ENCODE peak calls at places on chromosomes 4 and X, in eight cellular contexts. One of them, this sample, is unnamed.

GRCh38 chrX:41665676-41666075 is 23.1 kb upstream of the GPR34 start:
- DNase-seq in mucosa of descending colon: no peak
- DNase-seq in tibial nerve: no peak
- DNase-seq in progenitor cell of endocrine pancreas: no peak
- DNase-seq in GM12864: no peak
- DNase-seq in nephron progenitor cell: no peak
- DNase-seq in spleen: no peak
- DNase-seq in A673: no peak
- DNase-seq in this sample: no peak

GRCh38 chrX:114924423-114924822 is 93.0 kb downstream of the IL13RA2 start:
- DNase-seq in mucosa of descending colon: no peak
- DNase-seq in tibial nerve: no peak
- DNase-seq in progenitor cell of endocrine pancreas: no peak
- DNase-seq in GM12864: no peak
- DNase-seq in nephron progenitor cell: no peak
- DNase-seq in spleen: no peak
- DNase-seq in A673: no peak
- DNase-seq in this sample: no peak

GRCh38 chrX:131778269-131779218 is 234.7 kb downstream of the OR13H1 start:
- DNase-seq in mucosa of descending colon: no peak
- DNase-seq in tibial nerve: no peak
- DNase-seq in progenitor cell of endocrine pancreas: no peak
- DNase-seq in GM12864: no peak
- DNase-seq in nephron progenitor cell: no peak
- DNase-seq in spleen: no peak
- DNase-seq in A673: peak; percentile 84
- DNase-seq in this sample: peak; percentile 80

GRCh38 chrX:100409316-100410082 is 574 bp downstream of the PCDH19 start:
- DNase-seq in mucosa of descending colon: no peak
- DNase-seq in tibial nerve: no peak
- DNase-seq in progenitor cell of endocrine pancreas: no peak
- DNase-seq in GM12864: no peak
- DNase-seq in nephron progenitor cell: peak; percentile 65
- DNase-seq in spleen: no peak
- DNase-seq in A673: no peak
- DNase-seq in this sample: no peak

GRCh38 chrX:105658136-105658535 is 164.2 kb upstream of the NRK start:
- DNase-seq in mucosa of descending colon: no peak
- DNase-seq in tibial nerve: no peak
- DNase-seq in progenitor cell of endocrine pancreas: no peak
- DNase-seq in GM12864: no peak
- DNase-seq in nephron progenitor cell: no peak
- DNase-seq in spleen: no peak
- DNase-seq in A673: no peak
- DNase-seq in this sample: no peak

GRCh38 chr4:140237616-140238352 is 83.8 kb upstream of the MAML3 start:
- DNase-seq in mucosa of descending colon: peak; percentile 88
- DNase-seq in tibial nerve: peak; percentile 70
- DNase-seq in progenitor cell of endocrine pancreas: no peak
- DNase-seq in GM12864: no peak
- DNase-seq in nephron progenitor cell: peak; percentile 65
- DNase-seq in spleen: peak; percentile 83
- DNase-seq in A673: peak; percentile 96
- DNase-seq in this sample: peak; percentile 79

GRCh38 chr4:1472148-1472797 is 66.0 kb upstream of the NKX1-1 start:
- DNase-seq in mucosa of descending colon: peak; percentile 37
- DNase-seq in tibial nerve: no peak
- DNase-seq in progenitor cell of endocrine pancreas: no peak
- DNase-seq in GM12864: no peak
- DNase-seq in nephron progenitor cell: no peak
- DNase-seq in spleen: peak; percentile 70
- DNase-seq in A673: no peak
- DNase-seq in this sample: no peak

GRCh38 chr4:40255722-40256281 is 59.0 kb downstream of the RHOH start:
- DNase-seq in mucosa of descending colon: no peak
- DNase-seq in tibial nerve: no peak
- DNase-seq in progenitor cell of endocrine pancreas: no peak
- DNase-seq in GM12864: no peak
- DNase-seq in nephron progenitor cell: no peak
- DNase-seq in spleen: no peak
- DNase-seq in A673: peak; percentile 72
- DNase-seq in this sample: no peak

GRCh38 chr4:188282620-188283232 is 143.5 kb downstream of the TRIML1 start:
- DNase-seq in mucosa of descending colon: no peak
- DNase-seq in tibial nerve: no peak
- DNase-seq in progenitor cell of endocrine pancreas: peak; percentile 25
- DNase-seq in GM12864: no peak
- DNase-seq in nephron progenitor cell: peak; percentile 43
- DNase-seq in spleen: no peak
- DNase-seq in A673: no peak
- DNase-seq in this sample: no peak

GRCh38 chr4:72568959-72569718 is at the start of gene ADAMTS3:
- DNase-seq in mucosa of descending colon: peak; percentile 56
- DNase-seq in tibial nerve: peak; percentile 35
- DNase-seq in progenitor cell of endocrine pancreas: peak; percentile 53
- DNase-seq in GM12864: no peak
- DNase-seq in nephron progenitor cell: peak; percentile 85
- DNase-seq in spleen: peak; percentile 80
- DNase-seq in A673: peak; percentile 56
- DNase-seq in this sample: peak; percentile 81

GRCh38 chr4:150510176-150510875 is 71.6 kb upstream of the MAB21L2 start:
- DNase-seq in mucosa of descending colon: no peak
- DNase-seq in tibial nerve: no peak
- DNase-seq in progenitor cell of endocrine pancreas: no peak
- DNase-seq in GM12864: no peak
- DNase-seq in nephron progenitor cell: no peak
- DNase-seq in spleen: no peak
- DNase-seq in A673: no peak
- DNase-seq in this sample: no peak

GRCh38 chr4:80322716-80323115 is 12.8 kb upstream of the CFAP299 start:
- DNase-seq in mucosa of descending colon: no peak
- DNase-seq in tibial nerve: no peak
- DNase-seq in progenitor cell of endocrine pancreas: no peak
- DNase-seq in GM12864: no peak
- DNase-seq in nephron progenitor cell: no peak
- DNase-seq in spleen: no peak
- DNase-seq in A673: no peak
- DNase-seq in this sample: no peak

GRCh38 chr4:142036795-142037583 is 400.6 kb downstream of the IL15 start:
- DNase-seq in mucosa of descending colon: no peak
- DNase-seq in tibial nerve: no peak
- DNase-seq in progenitor cell of endocrine pancreas: no peak
- DNase-seq in GM12864: no peak
- DNase-seq in nephron progenitor cell: no peak
- DNase-seq in spleen: no peak
- DNase-seq in A673: no peak
- DNase-seq in this sample: no peak

GRCh38 chr4:22179124-22179874 is 230.7 kb upstream of the KCNIP4 start:
- DNase-seq in mucosa of descending colon: no peak
- DNase-seq in tibial nerve: no peak
- DNase-seq in progenitor cell of endocrine pancreas: no peak
- DNase-seq in GM12864: no peak
- DNase-seq in nephron progenitor cell: no peak
- DNase-seq in spleen: no peak
- DNase-seq in A673: no peak
- DNase-seq in this sample: no peak

GRCh38 chrX:22800360-22800759 is 199.4 kb upstream of the DDX53 start:
- DNase-seq in mucosa of descending colon: no peak
- DNase-seq in tibial nerve: peak; percentile 4
- DNase-seq in progenitor cell of endocrine pancreas: no peak
- DNase-seq in GM12864: no peak
- DNase-seq in nephron progenitor cell: no peak
- DNase-seq in spleen: no peak
- DNase-seq in A673: peak; percentile 70
- DNase-seq in this sample: no peak

GRCh38 chr4:126007142-126007541 is 692.4 kb downstream of the FAT4 start:
- DNase-seq in mucosa of descending colon: no peak
- DNase-seq in tibial nerve: no peak
- DNase-seq in progenitor cell of endocrine pancreas: no peak
- DNase-seq in GM12864: no peak
- DNase-seq in nephron progenitor cell: no peak
- DNase-seq in spleen: no peak
- DNase-seq in A673: no peak
- DNase-seq in this sample: no peak

DNA sequence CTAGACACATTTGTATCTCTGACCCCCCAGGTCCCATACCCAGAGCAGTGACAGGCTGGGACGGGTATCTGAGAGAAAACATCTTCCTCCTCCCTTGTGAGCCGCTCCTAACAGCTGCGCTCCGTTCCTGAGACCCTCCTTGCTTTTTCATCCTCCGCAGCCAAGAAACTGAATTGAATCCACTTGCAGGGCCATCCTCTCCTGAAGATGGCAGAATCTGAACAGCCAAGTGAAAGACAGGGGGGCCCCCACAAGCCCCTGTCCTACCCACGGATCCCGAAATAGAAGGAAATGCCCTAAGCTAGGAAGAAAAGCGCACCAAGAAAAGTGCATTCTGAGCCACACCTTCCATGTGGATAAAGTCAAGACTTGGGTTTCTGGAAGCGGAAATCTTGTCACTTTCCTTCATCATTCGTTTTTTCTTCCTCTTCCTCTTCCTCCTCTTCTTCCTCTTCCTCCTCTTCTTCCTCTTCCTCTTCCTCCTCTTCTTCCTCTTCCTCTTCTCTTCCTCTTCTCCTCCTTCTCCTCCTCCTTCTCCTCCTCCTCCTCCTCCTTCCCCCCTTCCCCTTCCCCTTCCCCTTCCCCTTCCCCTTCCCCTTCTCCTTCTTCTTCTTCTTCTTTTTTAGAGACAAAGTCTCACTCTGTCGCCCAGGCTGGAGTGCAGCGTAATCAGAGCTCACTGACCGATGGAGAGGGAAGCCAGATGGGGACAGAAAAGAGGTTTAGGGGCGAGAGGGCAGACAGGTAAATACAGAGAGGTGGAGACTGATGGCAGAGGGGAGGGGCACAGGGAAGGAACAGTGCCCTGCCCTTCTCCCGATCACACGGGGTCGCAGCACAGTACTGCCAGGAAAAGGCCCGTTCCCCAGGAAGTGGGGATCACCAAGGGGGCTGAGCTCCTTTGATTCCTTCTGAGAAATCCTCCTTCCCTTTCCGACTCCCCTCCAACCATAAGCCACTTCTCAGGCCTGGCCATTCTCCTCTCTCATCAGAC is 85.9 kb upstream of the WWC2 start:
- DNase-seq in mucosa of descending colon: no peak
- DNase-seq in tibial nerve: no peak
- DNase-seq in progenitor cell of endocrine pancreas: no peak
- DNase-seq in GM12864: no peak
- DNase-seq in nephron progenitor cell: no peak
- DNase-seq in spleen: no peak
- DNase-seq in A673: no peak
- DNase-seq in this sample: no peak
- TF ChIP-seq CTCF in mucosa of descending colon: no peak
- TF ChIP-seq CTCF in tibial nerve: no peak
- TF ChIP-seq CTCF in progenitor cell of endocrine pancreas: no peak
- TF ChIP-seq CTCF in GM12864: no peak
- TF ChIP-seq CTCF in nephron progenitor cell: no peak
- TF ChIP-seq CTCF in spleen: no peak
- TF ChIP-seq CTCF in A673: no peak
- TF ChIP-seq CTCF in this sample: no peak

GRCh38 chrX:133838761-133839676 is 146.4 kb downstream of the GPC3 start:
- DNase-seq in mucosa of descending colon: no peak
- DNase-seq in tibial nerve: peak; percentile 18
- DNase-seq in progenitor cell of endocrine pancreas: peak; percentile 43
- DNase-seq in GM12864: no peak
- DNase-seq in nephron progenitor cell: peak; percentile 67
- DNase-seq in spleen: no peak
- DNase-seq in A673: peak; percentile 62
- DNase-seq in this sample: no peak
- TF ChIP-seq CTCF in mucosa of descending colon: no peak
- TF ChIP-seq CTCF in tibial nerve: peak; percentile 60
- TF ChIP-seq CTCF in progenitor cell of endocrine pancreas: peak; percentile 78
- TF ChIP-seq CTCF in GM12864: peak; percentile 43
- TF ChIP-seq CTCF in nephron progenitor cell: peak; percentile 78
- TF ChIP-seq CTCF in spleen: peak; percentile 55
- TF ChIP-seq CTCF in A673: peak; percentile 77
- TF ChIP-seq CTCF in this sample: no peak

GRCh38 chrX:12967711-12968465 is 7.0 kb upstream of the TMSB4X start:
- DNase-seq in mucosa of descending colon: no peak
- DNase-seq in tibial nerve: no peak
- DNase-seq in progenitor cell of endocrine pancreas: no peak
- DNase-seq in GM12864: no peak
- DNase-seq in nephron progenitor cell: no peak
- DNase-seq in spleen: peak; percentile 79
- DNase-seq in A673: no peak
- DNase-seq in this sample: no peak

GRCh38 chrX:12971282-12972003 is 3.5 kb upstream of the TMSB4X start:
- DNase-seq in mucosa of descending colon: peak; percentile 66
- DNase-seq in tibial nerve: no peak
- DNase-seq in progenitor cell of endocrine pancreas: no peak
- DNase-seq in GM12864: no peak
- DNase-seq in nephron progenitor cell: no peak
- DNase-seq in spleen: peak; percentile 82
- DNase-seq in A673: no peak
- DNase-seq in this sample: no peak

GRCh38 chrX:12972867-12973560 is 1.9 kb upstream of the TMSB4X start:
- DNase-seq in mucosa of descending colon: no peak
- DNase-seq in tibial nerve: no peak
- DNase-seq in progenitor cell of endocrine pancreas: no peak
- DNase-seq in GM12864: no peak
- DNase-seq in nephron progenitor cell: no peak
- DNase-seq in spleen: no peak
- DNase-seq in A673: no peak
- DNase-seq in this sample: no peak

GRCh38 chrX:12972239-12972638 is 2.7 kb upstream of the TMSB4X start:
- DNase-seq in mucosa of descending colon: no peak
- DNase-seq in tibial nerve: no peak
- DNase-seq in progenitor cell of endocrine pancreas: no peak
- DNase-seq in GM12864: no peak
- DNase-seq in nephron progenitor cell: no peak
- DNase-seq in spleen: no peak
- DNase-seq in A673: no peak
- DNase-seq in this sample: no peak

GRCh38 chrX:12970691-12971202 is 4.2 kb upstream of the TMSB4X start:
- DNase-seq in mucosa of descending colon: no peak
- DNase-seq in tibial nerve: peak; percentile 43
- DNase-seq in progenitor cell of endocrine pancreas: no peak
- DNase-seq in GM12864: no peak
- DNase-seq in nephron progenitor cell: no peak
- DNase-seq in spleen: peak; percentile 64
- DNase-seq in A673: peak; percentile 73
- DNase-seq in this sample: no peak
- TF ChIP-seq CTCF in mucosa of descending colon: no peak
- TF ChIP-seq CTCF in tibial nerve: peak; percentile 49
- TF ChIP-seq CTCF in progenitor cell of endocrine pancreas: peak; percentile 50
- TF ChIP-seq CTCF in GM12864: no peak
- TF ChIP-seq CTCF in nephron progenitor cell: no peak
- TF ChIP-seq CTCF in spleen: peak; percentile 51
- TF ChIP-seq CTCF in A673: peak; percentile 54
- TF ChIP-seq CTCF in this sample: peak; percentile 31

DNA sequence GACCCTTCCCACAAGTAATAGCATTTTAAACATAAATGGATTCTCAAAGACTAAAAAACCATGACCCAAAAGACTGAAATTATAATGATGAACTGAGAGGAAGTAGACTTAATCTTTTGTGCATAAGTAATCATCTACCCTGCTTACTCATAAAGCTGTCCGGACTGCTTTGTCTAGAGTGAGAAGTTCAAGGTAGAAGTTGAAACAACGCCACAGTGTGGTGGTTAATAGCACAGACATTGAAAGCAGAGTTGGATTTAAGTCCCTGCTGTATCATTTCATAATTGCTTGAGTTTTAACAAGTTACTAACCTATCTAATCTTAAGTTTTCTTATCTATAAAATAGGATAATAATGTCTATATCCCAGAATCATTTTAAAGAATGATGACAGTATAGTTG is 346.5 kb downstream of the CENPC start:
- DNase-seq in mucosa of descending colon: no peak
- DNase-seq in tibial nerve: peak; percentile 21
- DNase-seq in progenitor cell of endocrine pancreas: no peak
- DNase-seq in GM12864: no peak
- DNase-seq in nephron progenitor cell: no peak
- DNase-seq in spleen: no peak
- DNase-seq in A673: peak; percentile 60
- DNase-seq in this sample: no peak
- TF ChIP-seq CTCF in mucosa of descending colon: no peak
- TF ChIP-seq CTCF in tibial nerve: peak; percentile 7
- TF ChIP-seq CTCF in progenitor cell of endocrine pancreas: peak; percentile 60
- TF ChIP-seq CTCF in GM12864: peak; percentile 31
- TF ChIP-seq CTCF in nephron progenitor cell: peak; percentile 35
- TF ChIP-seq CTCF in spleen: no peak
- TF ChIP-seq CTCF in A673: peak; percentile 58
- TF ChIP-seq CTCF in this sample: no peak